ENCODE peak calls at places on chromosomes 13 and 19, in ten cellular contexts. N, L, I, F, X, T, J, O, Y and A are unnamed samples. For H3K27me3, the result is how much of the 10 kb centered on the place peaks cover.

GRCh38 chr19:582497-583197 is 7.0 kb upstream of the HCN2 start:
- DNase-seq in N (no peak), L (no peak), I (no peak), F (no peak), X (no peak), T (no peak), J (no peak), O (no peak), Y (no peak), A (no peak)

GRCh38 chr19:47899335-47899734 is 13.2 kb upstream of the SULT2A1 start:
- DNase-seq in N (no peak), L (no peak), I (no peak), F (no peak), X (no peak), T (no peak), J (no peak), O (no peak), Y (no peak), A (no peak)

GRCh38 chr19:33840783-33841182 is 44.1 kb downstream of the KCTD15 start:
- DNase-seq in N (no peak), L (no peak), I (no peak), F (no peak), X (no peak), T (no peak), J (no peak), O (no peak), Y (no peak), A (no peak)

GRCh38 chr19:11227201-11227886 is 12.1 kb upstream of the ANGPTL8 start:
- DNase-seq in N (no peak), L (no peak), I (no peak), F (no peak), X (no peak), T (no peak), J (peak), O (no peak), Y (no peak), A (no peak)

GRCh38 chr13:112859817-112860190 is 109.2 kb upstream of the MCF2L start:
- DNase-seq in N (no peak), L (no peak), I (no peak), F (no peak), X (no peak), T (no peak), J (no peak), O (no peak), Y (no peak), A (no peak)

GRCh38 chr13:27783111-27783510 is 9.2 kb upstream of the GSX1 start:
- DNase-seq in N (no peak), L (no peak), I (no peak), F (no peak), X (no peak), T (no peak), J (no peak), O (no peak), Y (no peak), A (no peak)

GRCh38 chr19:23698711-23699520 is 11.9 kb upstream of the ZNF675 start:
- DNase-seq in N (no peak), L (no peak), I (no peak), F (no peak), X (no peak), T (no peak), J (no peak), O (peak), Y (no peak), A (no peak)

GRCh38 chr13:26473571-26474230 is 83.8 kb upstream of the WASF3 start:
- DNase-seq in N (no peak), L (no peak), I (no peak), F (no peak), X (no peak), T (no peak), J (peak), O (no peak), Y (no peak), A (no peak)

GRCh38 chr19:47581605-47582319 is 8.8 kb upstream of the ZNF541 start:
- DNase-seq in N (no peak), L (no peak), I (no peak), F (no peak), X (no peak), T (no peak), J (no peak), O (no peak), Y (no peak), A (no peak)

GRCh38 chr19:15280915-15281683 is 48.9 kb upstream of the EPHX3 start:
- DNase-seq in N (peak), L (no peak), I (peak), F (no peak), X (no peak), T (no peak), J (no peak), O (peak), Y (no peak), A (no peak)

GRCh38 chr19:16660763-16661479 is at the start of gene TMEM38A:
- DNase-seq in N (peak), L (peak), I (peak), F (no peak), X (peak), T (no peak), J (peak), O (peak), Y (no peak), A (peak)

GRCh38 chr19:30781047-30781446 is 408.9 kb downstream of the ZNF536 start:
- DNase-seq in N (no peak), L (no peak), I (no peak), F (no peak), X (no peak), T (no peak), J (no peak), O (no peak), Y (no peak), A (no peak)

GRCh38 chr13:75494491-75494890 is 12.5 kb upstream of the TBC1D4 start:
- DNase-seq in N (no peak), L (no peak), I (no peak), F (no peak), X (no peak), T (no peak), J (no peak), O (no peak), Y (no peak), A (no peak)

GRCh38 chr19:342801-343421 is 1.7 kb downstream of the MIER2 start:
- DNase-seq in N (peak), L (no peak), I (peak), F (peak), X (no peak), T (no peak), J (no peak), O (no peak), Y (no peak), A (no peak)

GRCh38 chr19:42514449-42514848 is 13.8 kb downstream of the CEACAM1 start:
- DNase-seq in N (no peak), L (no peak), I (no peak), F (no peak), X (no peak), T (no peak), J (no peak), O (no peak), Y (no peak), A (no peak)

GRCh38 chr13:99969934-99970760 is 1.4 kb downstream of the ZIC5 start:
- DNase-seq in N (no peak), L (no peak), I (no peak), F (peak), X (no peak), T (no peak), J (peak), O (no peak), Y (no peak), A (peak)

GRCh38 chr19:48798937-48799336 is 11.9 kb downstream of the BCAT2 start:
- DNase-seq in N (no peak), L (no peak), I (no peak), F (no peak), X (no peak), T (no peak), J (peak), O (peak), Y (no peak), A (no peak)

GRCh38 chr13:113818700-113819295 is 45.1 kb downstream of the GAS6 start:
- DNase-seq in N (no peak), L (no peak), I (no peak), F (no peak), X (no peak), T (no peak), J (no peak), O (no peak), Y (no peak), A (no peak)

GRCh38 chr13:112329376-112329775 is 46.8 kb upstream of the SPACA7 start:
- DNase-seq in N (no peak), L (no peak), I (no peak), F (no peak), X (no peak), T (no peak), J (no peak), O (no peak), Y (no peak), A (no peak)

GRCh38 chr13:35888327-35888940 is 242.7 kb downstream of the DCLK1 start:
- DNase-seq in N (no peak), L (no peak), I (no peak), F (no peak), X (no peak), T (no peak), J (no peak), O (no peak), Y (no peak), A (no peak)

GRCh38 chr13:47897411-47898050 is 103.5 kb downstream of the SUCLA2 start:
- DNase-seq in N (no peak), L (no peak), I (no peak), F (no peak), X (no peak), T (no peak), J (no peak), O (no peak), Y (no peak), A (no peak)

GRCh38 chr13:37134411-37135041 is 29.1 kb upstream of the CSNK1A1L start:
- DNase-seq in N (no peak), L (no peak), I (no peak), F (no peak), X (no peak), T (no peak), J (no peak), O (no peak), Y (no peak), A (no peak)

GRCh38 chr13:114004416-114005205 is 30.7 kb upstream of the C13orf46 start:
- DNase-seq in N (no peak), L (no peak), I (no peak), F (peak), X (no peak), T (no peak), J (no peak), O (no peak), Y (no peak), A (no peak)

GRCh38 chr13:97223711-97224461 is 1.8 kb downstream of the MBNL2 start:
- DNase-seq in N (peak), L (no peak), I (no peak), F (no peak), X (no peak), T (no peak), J (peak), O (peak), Y (no peak), A (peak)

GRCh38 chr13:82216165-82216564 is 1666.1 kb downstream of the SLITRK1 start:
- DNase-seq in N (no peak), L (no peak), I (no peak), F (no peak), X (no peak), T (no peak), J (no peak), O (no peak), Y (no peak), A (no peak)

GRCh38 chr13:29594710-29595379 is 643 bp downstream of the SLC7A1 start:
- DNase-seq in N (no peak), L (peak), I (peak), F (no peak), X (peak), T (no peak), J (no peak), O (peak), Y (peak), A (peak)

GRCh38 chr13:49000247-49000646 is 24.5 kb downstream of the FNDC3A start:
- DNase-seq in N (no peak), L (no peak), I (no peak), F (no peak), X (no peak), T (no peak), J (no peak), O (no peak), Y (no peak), A (no peak)

GRCh38 chr13:28843594-28843993 is 23.5 kb downstream of the MTUS2 start:
- DNase-seq in N (no peak), L (no peak), I (no peak), F (no peak), X (no peak), T (no peak), J (no peak), O (no peak), Y (no peak), A (no peak)

GRCh38 chr19:41324231-41324702 is 14.3 kb downstream of the CCDC97 start:
- DNase-seq in N (no peak), L (no peak), I (no peak), F (no peak), X (no peak), T (no peak), J (no peak), O (no peak), Y (no peak), A (no peak)

GRCh38 chr19:8069116-8069973 is 16.8 kb downstream of the CCL25 start:
- DNase-seq in N (no peak), L (no peak), I (no peak), F (no peak), X (no peak), T (no peak), J (peak), O (no peak), Y (no peak), A (no peak)

GRCh38 chr19:16266586-16266942 is 58.1 kb upstream of the KLF2 start:
- DNase-seq in N (no peak), L (peak), I (no peak), F (no peak), X (peak), T (no peak), J (no peak), O (no peak), Y (no peak), A (peak)

GRCh38 chr19:53896682-53897081 is 12.4 kb upstream of the CACNG7 start:
- DNase-seq in N (no peak), L (no peak), I (no peak), F (no peak), X (no peak), T (no peak), J (no peak), O (no peak), Y (no peak), A (no peak)

GRCh38 chr19:30255783-30256509 is 116.2 kb upstream of the ZNF536 start:
- DNase-seq in N (no peak), L (no peak), I (no peak), F (no peak), X (no peak), T (no peak), J (no peak), O (no peak), Y (no peak), A (no peak)

GRCh38 chr13:48412881-48413351 is at the start of gene LPAR6:
- DNase-seq in N (peak), L (no peak), I (no peak), F (no peak), X (no peak), T (no peak), J (no peak), O (no peak), Y (no peak), A (peak)

GRCh38 chr19:48501446-48501960 is 10.1 kb downstream of the LMTK3 start:
- DNase-seq in N (no peak), L (no peak), I (no peak), F (peak), X (no peak), T (no peak), J (peak), O (peak), Y (no peak), A (peak)

GRCh38 chr19:7471696-7472620 is 16.9 kb downstream of the PEX11G start:
- DNase-seq in N (no peak), L (no peak), I (no peak), F (no peak), X (no peak), T (no peak), J (no peak), O (no peak), Y (no peak), A (no peak)

DNA sequence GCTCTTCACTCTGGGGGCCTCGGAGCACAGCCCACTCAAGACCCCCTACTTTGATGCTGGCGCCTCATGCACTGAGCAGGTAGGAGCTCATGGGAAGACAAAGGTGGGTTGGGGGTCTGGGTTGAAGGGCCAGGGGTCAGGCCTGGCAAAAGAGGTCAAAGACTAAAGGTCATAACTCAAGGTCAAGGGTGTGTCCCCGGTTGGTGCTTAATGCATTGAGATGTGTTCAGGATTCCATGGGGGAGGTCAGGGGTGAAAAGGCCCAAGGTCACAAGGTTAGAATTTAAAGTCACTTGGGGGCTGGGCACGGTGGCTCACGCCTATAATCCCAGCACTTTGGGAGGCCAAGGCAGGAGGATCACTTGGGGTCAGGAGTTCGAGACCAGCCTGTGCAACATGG is 4.9 kb upstream of the TOMM40 start:
- DNase-seq in N (no peak), L (no peak), I (no peak), F (no peak), X (no peak), T (no peak), J (no peak), O (no peak), Y (no peak), A (no peak)
- H3K27me3 ChIP-seq in N (under half), L (under half), I (under half), F (under half), X (under half), T (under half), J (under half), O (under half), Y (under half), A (under half)

GRCh38 chr13:32407854-32408253 is 20.1 kb downstream of the N4BP2L1 start:
- DNase-seq in N (no peak), L (no peak), I (no peak), F (no peak), X (no peak), T (no peak), J (no peak), O (no peak), Y (no peak), A (no peak)
- H3K27ac ChIP-seq in N (no peak), L (no peak), I (no peak), F (no peak), X (no peak), T (no peak), J (no peak), O (no peak), Y (no peak), A (no peak)

GRCh38 chr13:73991884-73992283 is 142.3 kb downstream of the KLF12 start:
- DNase-seq in N (no peak), L (no peak), I (no peak), F (no peak), X (no peak), T (no peak), J (no peak), O (no peak), Y (no peak), A (no peak)
- H3K4me3 ChIP-seq in N (no peak), L (no peak), I (no peak), F (no peak), X (no peak), T (no peak), J (no peak), O (no peak), Y (no peak), A (no peak)

DNA sequence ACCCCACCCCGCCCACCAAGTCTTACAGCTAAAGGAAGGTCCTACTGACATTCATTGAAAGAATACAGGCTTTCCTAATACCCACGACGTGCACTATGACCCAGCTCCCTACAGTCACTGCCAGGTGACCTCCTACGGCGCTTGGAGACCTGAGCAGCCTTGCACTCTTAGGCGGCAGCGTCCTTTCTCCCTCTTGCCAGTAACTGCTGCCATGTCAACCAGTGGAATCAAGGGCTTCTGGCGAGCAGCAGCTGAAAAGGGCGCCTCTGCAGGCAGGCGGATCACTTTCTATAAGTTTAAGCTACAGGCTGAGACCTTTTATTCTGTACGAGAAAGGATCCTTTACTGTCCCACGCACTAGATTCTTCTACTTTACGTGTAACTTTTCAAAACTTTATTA is 2.0 kb downstream of the KCTD12 start:
- DNase-seq in N (peak), L (no peak), I (peak), F (no peak), X (no peak), T (no peak), J (no peak), O (peak), Y (no peak), A (no peak)
- H3K27me3 ChIP-seq in N (under half), L (under half), I (under half), F (under half), X (under half), T (under half), J (under half), O (under half), Y (under half), A (under half)

GRCh38 chr19:6373813-6374108 is 1.2 kb downstream of the ALKBH7 start:
- DNase-seq in N (no peak), L (no peak), I (no peak), F (no peak), X (no peak), T (no peak), J (no peak), O (no peak), Y (no peak), A (no peak)

GRCh38 chr19:6374711-6375410 is 872 bp downstream of the PSPN start:
- DNase-seq in N (no peak), L (no peak), I (no peak), F (no peak), X (no peak), T (no peak), J (no peak), O (no peak), Y (no peak), A (no peak)

GRCh38 chr19:6375411-6376010 is at the start of gene PSPN:
- DNase-seq in N (no peak), L (no peak), I (no peak), F (no peak), X (no peak), T (no peak), J (peak), O (no peak), Y (no peak), A (no peak)

GRCh38 chr19:6373096-6373812 is 660 bp downstream of the ALKBH7 start:
- DNase-seq in N (peak), L (peak), I (peak), F (peak), X (peak), T (peak), J (peak), O (peak), Y (peak), A (peak)

GRCh38 chr19:6374179-6374709 is 1.5 kb downstream of the PSPN start:
- DNase-seq in N (no peak), L (no peak), I (no peak), F (no peak), X (no peak), T (no peak), J (no peak), O (peak), Y (no peak), A (no peak)
- H3K27ac ChIP-seq in N (peak), L (peak), I (peak), F (no peak), X (no peak), T (peak), J (peak), O (no peak), Y (peak), A (no peak)